ENCODE peak calls at places on chromosome 16, in seven cellular contexts. U is GM23248, L is mammary epithelial cell, Y is GM23338, V is OCI-LY7, A is GM12878, D is neuronal stem cell. N is an unnamed sample.
A peak's percentile ranks its signal among the peaks of the same experiment; 100 is the strongest.

GRCh38 chr16:27839419-27839818 is 224.1 kb downstream of the GSG1L start:
- DNase-seq in Y (no peak), L (peak; percentile 41), U (peak; percentile 25), V (no peak), A (no peak), D (no peak), N (peak; percentile 61)

GRCh38 chr16:1261131-1261917 is 5.5 kb downstream of the TPSD1 start:
- DNase-seq in Y (peak; percentile 68), A (no peak), U (no peak), V (no peak), D (no peak), L (peak; percentile 21), N (no peak)

GRCh38 chr16:74939688-74940087 is 45.2 kb downstream of the WDR59 start:
- DNase-seq in A (no peak), L (no peak), D (no peak), V (no peak), U (no peak), Y (no peak), N (no peak)

GRCh38 chr16:78744796-78745464 is 645.5 kb downstream of the WWOX start:
- DNase-seq in A (no peak), U (no peak), Y (no peak), D (no peak), L (no peak), V (no peak), N (no peak)

GRCh38 chr16:78137782-78138616 is 38.5 kb downstream of the WWOX start:
- DNase-seq in L (no peak), U (no peak), A (no peak), D (no peak), Y (no peak), V (peak; percentile 11), N (no peak)

GRCh38 chr16:49327466-49327865 is 45.8 kb upstream of the CBLN1 start:
- DNase-seq in U (no peak), D (no peak), Y (no peak), A (no peak), V (no peak), L (no peak), N (no peak)

GRCh38 chr16:58814348-58814801 is 80.3 kb upstream of the GOT2 start:
- DNase-seq in Y (peak; percentile 77), A (no peak), V (peak; percentile 40), D (peak; percentile 54), U (peak; percentile 68), L (peak; percentile 26), N (peak; percentile 56)

GRCh38 chr16:87412371-87412995 is 20.3 kb downstream of the MAP1LC3B start:
- DNase-seq in Y (no peak), L (no peak), U (no peak), D (no peak), V (no peak), A (no peak), N (no peak)

DNA sequence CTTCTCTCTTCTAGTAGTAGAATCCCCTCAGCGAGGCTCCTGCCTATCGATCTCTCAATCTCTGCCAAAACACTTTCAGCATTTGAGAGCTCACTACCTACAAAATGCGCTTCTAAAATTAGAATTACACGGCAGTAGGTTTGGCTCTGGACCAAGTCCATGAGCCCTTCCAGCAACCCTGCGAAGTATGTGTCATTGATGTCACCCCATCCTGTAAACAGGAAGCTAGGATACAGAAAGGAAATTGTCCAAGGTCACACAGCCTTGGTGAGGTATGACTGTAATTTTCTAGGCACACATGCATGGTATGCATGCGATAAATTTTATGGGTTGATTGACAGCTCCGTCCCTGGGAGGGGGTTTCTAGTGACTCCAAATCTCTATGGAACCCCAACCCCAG is 330.3 kb upstream of the CDH5 start:
- DNase-seq in A (no peak), D (no peak), L (no peak), Y (no peak), U (peak; percentile 42), V (no peak), N (no peak)
- H3K4me2 ChIP-seq in A (no peak overlapping the region), D (no peak overlapping the region), L (no peak overlapping the region), Y (no peak overlapping the region), U (peak overlapping the region; percentile 58), V (no peak overlapping the region), N (no peak overlapping the region)

GRCh38 chr16:85588562-85589503 is 24.3 kb upstream of the GSE1 start:
- DNase-seq in L (no peak), D (no peak), V (no peak), A (no peak), U (no peak), Y (no peak), N (no peak)
- H3K4me2 ChIP-seq in L (no peak overlapping the region), D (no peak overlapping the region), V (no peak overlapping the region), A (no peak overlapping the region), U (no peak overlapping the region), Y (peak overlapping the region; percentile 57), N (no peak overlapping the region)

DNA sequence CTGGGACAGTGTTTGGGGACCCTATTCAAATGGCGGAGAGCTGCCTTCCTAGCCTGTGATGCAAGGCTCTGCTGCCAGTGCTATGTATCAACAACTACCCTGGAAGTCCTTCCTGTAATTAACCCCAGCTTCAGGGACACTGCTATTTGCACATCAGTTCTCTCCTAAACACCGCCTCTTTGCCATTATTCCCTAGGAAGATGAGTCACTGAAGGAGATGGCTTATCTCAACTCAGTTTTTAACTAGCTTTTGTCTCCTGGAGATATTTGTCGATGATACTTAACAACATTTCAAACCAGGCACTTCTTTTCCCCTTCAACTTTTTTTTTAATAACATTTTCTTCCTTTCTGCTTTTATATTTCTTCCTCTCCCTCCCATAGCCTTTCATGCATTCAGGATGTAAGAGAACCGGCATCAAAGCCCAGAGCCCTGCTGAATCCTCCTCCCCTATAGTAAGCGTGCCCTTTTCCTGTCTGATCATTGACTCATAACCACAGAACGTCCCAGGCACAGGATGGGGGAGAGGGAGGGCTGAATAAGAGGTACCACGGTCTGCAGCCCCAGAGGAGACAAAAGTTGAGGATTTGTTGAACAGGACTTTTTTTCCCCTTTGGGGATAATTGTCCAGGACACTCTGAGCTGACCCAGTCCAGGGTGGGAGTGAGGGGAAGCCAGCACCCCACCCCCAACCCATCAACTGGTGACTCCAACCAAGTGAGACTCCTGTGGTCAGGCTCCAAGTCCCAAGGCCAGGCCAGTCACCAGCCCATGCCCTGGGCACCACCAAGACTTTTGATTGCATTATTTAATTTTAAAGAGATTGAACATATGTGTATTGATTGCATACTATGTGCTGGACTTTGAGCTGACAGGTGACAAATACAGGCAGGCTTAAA is 387.9 kb upstream of the SALL1 start:
- DNase-seq in U (peak; percentile 96), V (no peak), L (peak; percentile 92), A (no peak), D (no peak), Y (no peak), N (peak; percentile 93)
- H3K4me2 ChIP-seq in U (peak overlapping the region; percentile 74), V (no peak overlapping the region), L (peak overlapping the region; percentile 50), A (no peak overlapping the region), D (no peak overlapping the region), Y (peak overlapping the region; percentile 19), N (peak overlapping the region; percentile 30)

GRCh38 chr16:68698091-68698490 is 39.0 kb upstream of the CDH1 start:
- DNase-seq in V (no peak), U (no peak), L (no peak), Y (no peak), D (no peak), A (no peak), N (no peak)

GRCh38 chr16:68689921-68690320 is 44.8 kb downstream of the CDH3 start:
- DNase-seq in U (no peak), Y (no peak), A (no peak), V (no peak), D (no peak), L (no peak), N (no peak)

GRCh38 chr16:68700120-68700519 is 37.0 kb upstream of the CDH1 start:
- DNase-seq in Y (no peak), V (no peak), A (no peak), U (peak; percentile 54), D (no peak), L (no peak), N (peak; percentile 12)

GRCh38 chr16:68696514-68696913 is 40.6 kb upstream of the CDH1 start:
- DNase-seq in D (no peak), Y (no peak), L (no peak), A (no peak), V (no peak), U (no peak), N (no peak)

GRCh38 chr16:68695575-68695974 is 41.5 kb upstream of the CDH1 start:
- DNase-seq in A (no peak), U (no peak), D (no peak), V (no peak), Y (no peak), L (no peak), N (no peak)
- H3K4me2 ChIP-seq in A (no peak overlapping the region), U (no peak overlapping the region), D (no peak overlapping the region), V (no peak overlapping the region), Y (no peak overlapping the region), L (no peak overlapping the region), N (no peak overlapping the region)

GRCh38 chr16:15604460-15605390 is 38.2 kb downstream of the MARF1 start:
- DNase-seq in A (no peak), L (no peak), U (peak; percentile 39), Y (no peak), V (no peak), D (no peak), N (no peak)
- H3K4me2 ChIP-seq in A (no peak overlapping the region), L (no peak overlapping the region), U (peak overlapping the region; percentile 31), Y (no peak overlapping the region), V (no peak overlapping the region), D (no peak overlapping the region), N (no peak overlapping the region)

DNA sequence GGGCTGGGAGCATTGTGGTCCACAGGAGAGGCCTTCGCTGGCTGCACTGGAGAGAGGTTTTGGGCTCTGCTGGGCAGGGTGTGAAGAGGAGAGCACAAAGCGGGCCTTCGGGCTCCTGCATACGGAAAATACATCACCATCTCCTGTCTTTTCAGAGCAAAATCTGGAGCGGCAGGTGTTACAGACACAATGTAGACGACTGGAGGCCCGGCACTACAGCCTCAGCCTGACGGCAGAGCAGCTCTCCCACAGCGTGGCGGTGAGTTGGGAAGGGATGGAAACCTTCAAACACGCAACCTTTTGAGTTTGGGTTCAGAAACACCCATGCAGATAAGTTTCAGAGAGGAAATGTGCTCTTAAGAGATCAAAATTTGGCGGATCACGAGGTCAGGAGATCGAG is 17.9 kb downstream of the GINS2 start:
- DNase-seq in V (no peak), A (no peak), U (no peak), L (no peak), Y (no peak), D (no peak), N (no peak)
- H3K4me2 ChIP-seq in V (no peak overlapping the region), A (no peak overlapping the region), U (no peak overlapping the region), L (no peak overlapping the region), Y (no peak overlapping the region), D (no peak overlapping the region), N (no peak overlapping the region)

GRCh38 chr16:88809676-88810165 is 2.0 kb downstream of the APRT start:
- DNase-seq in D (no peak), U (no peak), Y (no peak), V (no peak), L (no peak), A (no peak), N (no peak)
- H3K4me2 ChIP-seq in D (no peak overlapping the region), U (peak overlapping the region; percentile 82), Y (peak overlapping the region; percentile 99), V (peak overlapping the region; percentile 74), L (peak overlapping the region; percentile 92), A (peak overlapping the region; percentile 85), N (peak overlapping the region; percentile 77)

N was measured in fibroblast of lung.